ENCODE peak calls at places on chromosomes 2 and 18, in nine cellular contexts. H is nephron progenitor cell; Q is glomerular endothelial cell; J is AG04449; R is Right ventricle myocardium superior; A is natural killer cell; S is IMR-90; X is hepatocyte; Z is stimulated activated CD4-positive, alpha-beta T cell treated with anti-CD3 and anti-CD28 coated beads, Interleukin-1b, Interleukin-23, amount 100 ng/mL, for 1 hour. P is an unnamed sample.

GRCh38 chr2:132752421-132753206 is 82.6 kb upstream of the LYPD1 start:
- DNase-seq in H (no peak), Q (no peak), J (no peak), R (no peak), A (no peak), S (no peak), X (no peak), Z (no peak), P (no peak)

GRCh38 chr2:85846411-85846810 is 42.4 kb downstream of the ST3GAL5 start:
- DNase-seq in H (no peak), Q (no peak), J (peak), R (no peak), A (no peak), S (peak), X (no peak), Z (no peak), P (no peak)

GRCh38 chr18:10057808-10058791 is 144.3 kb downstream of the VAPA start:
- DNase-seq in H (no peak), Q (peak), J (peak), R (no peak), A (no peak), S (peak), X (peak), Z (no peak), P (no peak)

GRCh38 chr18:55419132-55419938 is 168.7 kb downstream of the TCF4 start:
- DNase-seq in H (no peak), Q (no peak), J (no peak), R (no peak), A (no peak), S (peak), X (no peak), Z (no peak), P (no peak)

GRCh38 chr2:238689871-238690672 is 157.8 kb upstream of the TWIST2 start:
- DNase-seq in H (no peak), Q (no peak), J (no peak), R (no peak), A (no peak), S (no peak), X (no peak), Z (no peak), P (no peak)

GRCh38 chr2:74007120-74007519 is 22.4 kb downstream of the TET3 start:
- DNase-seq in H (no peak), Q (no peak), J (no peak), R (no peak), A (no peak), S (peak), X (no peak), Z (no peak), P (no peak)

GRCh38 chr2:182366625-182367024 is 60.2 kb downstream of the PDE1A start:
- DNase-seq in H (no peak), Q (no peak), J (no peak), R (no peak), A (no peak), S (peak), X (no peak), Z (no peak), P (peak)

GRCh38 chr2:65997941-65998340 is 437.0 kb upstream of the MEIS1 start:
- DNase-seq in H (no peak), Q (no peak), J (no peak), R (no peak), A (no peak), S (no peak), X (no peak), Z (no peak), P (no peak)

GRCh38 chr2:207252979-207253640 is 87.4 kb upstream of the KLF7 start:
- DNase-seq in H (no peak), Q (no peak), J (no peak), R (no peak), A (no peak), S (peak), X (no peak), Z (no peak), P (no peak)

GRCh38 chr2:238634701-238635402 is 208.1 kb downstream of the ASB1 start:
- DNase-seq in H (no peak), Q (no peak), J (no peak), R (no peak), A (no peak), S (no peak), X (no peak), Z (no peak), P (no peak)

GRCh38 chr2:100818003-100818605 is 1.8 kb upstream of the NPAS2 start:
- DNase-seq in H (no peak), Q (no peak), J (no peak), R (no peak), A (no peak), S (peak), X (no peak), Z (no peak), P (no peak)

GRCh38 chr2:11260979-11261378 is 83.5 kb downstream of the ROCK2 start:
- DNase-seq in H (no peak), Q (no peak), J (no peak), R (no peak), A (no peak), S (no peak), X (no peak), Z (no peak), P (no peak)

GRCh38 chr2:60215295-60215990 is 338.0 kb downstream of the BCL11A start:
- DNase-seq in H (peak), Q (no peak), J (no peak), R (no peak), A (no peak), S (no peak), X (peak), Z (no peak), P (peak)

GRCh38 chr18:45997689-45998088 is 30.6 kb upstream of the EPG5 start:
- DNase-seq in H (no peak), Q (no peak), J (no peak), R (no peak), A (no peak), S (no peak), X (no peak), Z (no peak), P (no peak)

GRCh38 chr18:60556326-60556725 is 183.8 kb upstream of the MC4R start:
- DNase-seq in H (no peak), Q (no peak), J (no peak), R (no peak), A (no peak), S (no peak), X (no peak), Z (no peak), P (no peak)

GRCh38 chr2:207549145-207549544 is 19.4 kb downstream of the CREB1 start:
- DNase-seq in H (no peak), Q (no peak), J (no peak), R (no peak), A (no peak), S (no peak), X (no peak), Z (no peak), P (no peak)

GRCh38 chr2:39481611-39482010 is 44.5 kb upstream of the MAP4K3 start:
- DNase-seq in H (no peak), Q (no peak), J (no peak), R (no peak), A (no peak), S (peak), X (no peak), Z (no peak), P (peak)

P was measured in small intestine.